ENCODE peak calls at places on chromosomes 11 and 22, in four cellular contexts. W, Y, R and L are unnamed samples.

GRCh38 chr11:3674189-3674588 is 3.0 kb upstream of the CHRNA10 start:
- DNase-seq in W (no peak), Y (no peak), R (peak; percentile 5), L (no peak)

GRCh38 chr11:46001427-46002049 is 79.1 kb downstream of the LARGE2 start:
- DNase-seq in W (no peak), Y (no peak), R (no peak), L (no peak)

GRCh38 chr11:67117667-67118058 is 1.4 kb upstream of the KDM2A start:
- DNase-seq in W (no peak), Y (no peak), R (no peak), L (no peak)

GRCh38 chr22:40216041-40216756 is 38.5 kb downstream of the TNRC6B start:
- DNase-seq in W (no peak), Y (peak; percentile 58), R (no peak), L (no peak)

GRCh38 chr11:5624489-5625278 is at the start of gene TRIM34:
- DNase-seq in W (peak; percentile 36), Y (peak; percentile 90), R (no peak), L (peak; percentile 18)

GRCh38 chr11:68610452-68611116 is 73.8 kb upstream of the GAL start:
- DNase-seq in W (no peak), Y (no peak), R (no peak), L (no peak)

GRCh38 chr11:27614092-27614491 is 86.2 kb downstream of the BDNF start:
- DNase-seq in W (no peak), Y (no peak), R (no peak), L (no peak)

GRCh38 chr11:64885367-64886286 is 7.2 kb upstream of the EHD1 start:
- DNase-seq in W (no peak), Y (no peak), R (peak; percentile 82), L (no peak)

GRCh38 chr22:33832558-33833151 is 87.6 kb downstream of the LARGE1 start:
- DNase-seq in W (no peak), Y (no peak), R (no peak), L (no peak)

GRCh38 chr11:27926469-27926868 is 181.5 kb downstream of the KIF18A start:
- DNase-seq in W (no peak), Y (no peak), R (no peak), L (no peak)

GRCh38 chr22:27474711-27475547 is 326.6 kb downstream of the MN1 start:
- DNase-seq in W (no peak), Y (no peak), R (no peak), L (no peak)

GRCh38 chr11:4095509-4096230 is 1.1 kb downstream of the RRM1 start:
- DNase-seq in W (peak; percentile 27), Y (no peak), R (peak; percentile 44), L (no peak)

GRCh38 chr11:105609832-105610781 is at the start of gene GRIA4:
- DNase-seq in W (no peak), Y (no peak), R (no peak), L (no peak)

GRCh38 chr22:39463277-39463676 is 6.5 kb downstream of the MGAT3 start:
- DNase-seq in W (no peak), Y (no peak), R (no peak), L (no peak)

GRCh38 chr22:39309881-39310714 is 9.3 kb downstream of the RPL3 start:
- DNase-seq in W (no peak), Y (no peak), R (no peak), L (no peak)

GRCh38 chr11:61569701-61570100 is 11.2 kb downstream of the SYT7 start:
- DNase-seq in W (no peak), Y (no peak), R (no peak), L (no peak)

GRCh38 chr11:74380746-74381439 is 17.3 kb downstream of the PGM2L1 start:
- DNase-seq in W (no peak), Y (no peak), R (no peak), L (no peak)

GRCh38 chr22:32590556-32590955 is 115.9 kb downstream of the FBXO7 start:
- DNase-seq in W (no peak), Y (no peak), R (no peak), L (no peak)

GRCh38 chr11:34226210-34226609 is 120.8 kb downstream of the NAT10 start:
- DNase-seq in W (no peak), Y (no peak), R (no peak), L (no peak)

GRCh38 chr11:64848779-64849599 is 4.5 kb upstream of the CDC42BPG start:
- DNase-seq in W (no peak), Y (no peak), R (no peak), L (no peak)

GRCh38 chr22:35600466-35600865 is 16.7 kb downstream of the MB start:
- DNase-seq in W (no peak), Y (no peak), R (no peak), L (no peak)

GRCh38 chr22:47794851-47795250 is 1032.4 kb downstream of the TBC1D22A start:
- DNase-seq in W (no peak), Y (no peak), R (no peak), L (no peak)

GRCh38 chr22:35631597-35631996 is 14.5 kb upstream of the MB start:
- DNase-seq in W (peak; percentile 54), Y (no peak), R (peak; percentile 60), L (peak; percentile 80)

GRCh38 chr11:22539851-22540376 is 85.7 kb downstream of the FANCF start:
- DNase-seq in W (no peak), Y (no peak), R (peak; percentile 9), L (peak; percentile 6)

GRCh38 chr22:43402128-43402527 is 9.7 kb upstream of the MPPED1 start:
- DNase-seq in W (no peak), Y (no peak), R (no peak), L (no peak)

GRCh38 chr11:129702410-129703390 is 112.9 kb upstream of the TMEM45B start:
- DNase-seq in W (no peak), Y (no peak), R (no peak), L (no peak)

GRCh38 chr11:97617031-97617430 is 1227.2 kb downstream of the JRKL start:
- DNase-seq in W (no peak), Y (no peak), R (no peak), L (no peak)

GRCh38 chr22:46674367-46674781 is 54.2 kb downstream of the GRAMD4 start:
- DNase-seq in W (no peak), Y (no peak), R (no peak), L (no peak)
- TF ChIP-seq BHLHE40 in W (no peak), Y (no peak), R (no peak), L (no peak)

GRCh38 chr11:1259561-1259960 is 36.7 kb downstream of the MUC5B start:
- DNase-seq in W (no peak), Y (no peak), R (no peak), L (no peak)

GRCh38 chr11:1261241-1262071 is 38.6 kb downstream of the MUC5B start:
- DNase-seq in W (no peak), Y (no peak), R (no peak), L (no peak)

GRCh38 chr11:1259076-1259461 is 36.2 kb downstream of the MUC5B start:
- DNase-seq in W (no peak), Y (no peak), R (no peak), L (no peak)

GRCh38 chr11:1260620-1261019 is 37.8 kb downstream of the MUC5B start:
- DNase-seq in W (no peak), Y (no peak), R (no peak), L (no peak)

GRCh38 chr11:1260023-1260501 is 37.2 kb downstream of the MUC5B start:
- DNase-seq in W (peak; percentile 98), Y (no peak), R (peak; percentile 37), L (peak; percentile 70)
- TF ChIP-seq FOXK2 in W (no peak), Y (no peak), R (no peak), L (no peak)

DNA sequence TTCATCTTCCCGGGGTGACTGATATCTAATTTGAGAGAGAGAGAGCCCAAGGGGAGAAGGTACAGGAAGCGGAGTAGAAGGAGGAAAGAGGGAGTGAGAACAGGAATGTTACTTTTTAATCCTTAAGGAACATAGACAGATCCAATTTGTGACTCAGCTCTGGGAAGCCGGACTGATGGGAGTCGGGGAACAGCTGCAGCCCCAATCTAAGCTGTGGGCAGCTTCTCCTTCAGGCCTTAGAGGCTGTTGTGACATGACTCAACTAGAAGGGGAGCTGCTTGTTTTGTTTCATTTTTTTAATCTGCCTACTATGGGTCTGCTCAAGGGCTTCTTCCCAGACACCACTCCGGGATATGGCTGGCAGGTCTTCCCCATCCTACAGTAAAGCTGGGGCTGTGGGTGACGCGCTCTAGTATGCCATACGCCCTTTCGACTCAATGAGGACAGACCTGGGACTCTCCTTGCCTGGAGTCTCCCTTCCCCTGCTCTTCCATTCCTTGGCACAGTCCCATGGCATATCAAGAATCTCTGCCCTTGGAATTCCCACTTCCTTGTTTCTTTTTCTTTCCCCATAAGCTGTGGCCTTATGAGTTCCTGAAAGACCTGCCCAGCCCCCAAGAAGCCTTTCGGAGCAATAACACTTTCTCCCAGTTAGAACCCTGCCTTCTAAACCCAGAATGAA is 103.3 kb upstream of the AKIP1 start:
- DNase-seq in W (no peak), Y (no peak), R (no peak), L (no peak)
- TF ChIP-seq BHLHE40 in W (no peak), Y (no peak), R (no peak), L (no peak)

GRCh38 chr22:50298266-50298637 is 9.2 kb downstream of the PLXNB2 start:
- DNase-seq in W (no peak), Y (no peak), R (no peak), L (no peak)

GRCh38 chr22:50300620-50301257 is 6.7 kb downstream of the PLXNB2 start:
- DNase-seq in W (no peak), Y (no peak), R (no peak), L (no peak)

GRCh38 chr22:50298937-50299656 is 8.3 kb downstream of the PLXNB2 start:
- DNase-seq in W (peak; percentile 22), Y (no peak), R (no peak), L (peak; percentile 28)

GRCh38 chr22:50301581-50301991 is 5.9 kb downstream of the PLXNB2 start:
- DNase-seq in W (no peak), Y (no peak), R (no peak), L (no peak)

DNA sequence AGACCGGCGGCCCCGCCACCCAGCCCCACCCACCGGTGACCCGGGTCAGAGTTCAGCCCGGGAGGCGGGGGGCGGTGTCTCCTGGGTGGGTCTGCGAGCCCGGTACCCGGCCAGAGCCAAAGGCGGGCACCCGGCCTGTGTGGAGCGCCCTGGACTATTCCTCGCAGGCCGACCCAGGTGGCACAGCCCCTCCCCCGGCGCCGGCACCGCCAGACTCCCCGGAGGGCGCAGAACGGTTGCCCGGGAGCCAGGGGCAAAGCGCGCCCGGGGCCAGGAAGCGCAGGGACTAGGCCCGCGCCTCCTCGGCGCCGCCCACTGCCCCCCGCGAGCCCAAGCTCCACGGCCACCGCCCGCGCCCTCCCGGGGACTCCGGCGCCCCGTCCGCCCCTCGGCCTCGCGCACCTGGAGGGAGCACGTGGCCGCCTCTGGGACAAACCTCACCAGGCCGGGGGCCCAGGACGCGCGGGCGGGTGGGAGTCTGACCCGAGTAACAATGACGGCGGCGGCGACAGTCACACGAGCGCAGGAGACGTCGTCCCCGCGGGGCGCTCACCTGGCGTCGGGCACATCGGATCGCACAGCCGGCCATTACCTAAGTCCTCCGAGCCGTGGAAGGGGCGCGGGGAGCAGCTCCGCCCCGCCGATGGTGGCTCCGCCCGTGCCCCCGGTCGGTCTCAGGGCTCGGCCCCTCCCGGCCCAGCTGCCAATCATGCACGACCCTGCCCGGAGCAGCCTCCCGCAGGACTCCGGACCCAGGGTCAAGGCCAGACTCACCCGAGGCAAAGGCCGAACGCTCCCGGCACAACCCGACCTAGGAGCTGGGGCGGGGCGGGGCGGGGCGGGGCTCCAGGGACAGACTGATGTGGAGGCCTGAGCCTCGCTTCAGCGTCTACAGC is 7.5 kb downstream of the PLXNB2 start:
- DNase-seq in W (no peak), Y (no peak), R (no peak), L (no peak)
- TF ChIP-seq FOXK2 in W (no peak), Y (no peak), R (no peak), L (no peak)